ENCODE peak calls at places on chromosomes 11 and 22, in four cellular contexts. P, M, O and W are unnamed samples.

GRCh38 chr22:41181349-41182241 is 23.5 kb upstream of the L3MBTL2 start:
- DNase-seq in P (no peak), O (peak; percentile 50), M (no peak), W (peak; percentile 19)

GRCh38 chr22:45678961-45679912 is 7.6 kb downstream of the ATXN10 start:
- DNase-seq in P (no peak), O (peak; percentile 42), M (no peak), W (peak; percentile 84)

GRCh38 chr11:82047200-82047599 is 686.5 kb downstream of the FAM181B start:
- DNase-seq in P (no peak), M (no peak), O (no peak), W (no peak)

GRCh38 chr11:120013325-120014250 is 124.3 kb downstream of the TRIM29 start:
- DNase-seq in P (no peak), M (peak; percentile 25), O (peak; percentile 1), W (peak; percentile 22)

GRCh38 chr11:64223001-64223651 is 2.9 kb downstream of the TRPT1 start:
- DNase-seq in M (no peak), P (peak; percentile 20), O (no peak), W (no peak)

GRCh38 chr22:39179401-39179827 is 26.9 kb upstream of the CBX7 start:
- DNase-seq in M (no peak), O (no peak), P (no peak), W (no peak)

GRCh38 chr11:1570896-1571759 is 943 bp downstream of the DUSP8 start:
- DNase-seq in O (no peak), P (no peak), M (no peak), W (no peak)

GRCh38 chr22:48756146-48757111 is 1071.2 kb downstream of the BRD1 start:
- DNase-seq in O (no peak), P (no peak), M (no peak), W (no peak)

GRCh38 chr11:3143136-3143880 is 21.8 kb downstream of the OSBPL5 start:
- DNase-seq in P (no peak), O (no peak), M (no peak), W (no peak)

GRCh38 chr22:41512421-41513194 is 31.7 kb downstream of the POLR3H start:
- DNase-seq in O (peak; percentile 58), M (no peak), P (no peak), W (peak; percentile 54)

GRCh38 chr22:44463151-44463550 is 34.9 kb downstream of the RTL6 start:
- DNase-seq in O (no peak), M (no peak), P (no peak), W (no peak)

GRCh38 chr11:101487775-101488174 is 96.0 kb downstream of the TRPC6 start:
- DNase-seq in O (no peak), M (no peak), P (no peak), W (peak; percentile 94)

GRCh38 chr11:103870821-103871309 is 165.6 kb upstream of the DDI1 start:
- DNase-seq in M (no peak), P (peak; percentile 48), O (no peak), W (no peak)

GRCh38 chr11:14094481-14095037 is 132.0 kb downstream of the SPON1 start:
- DNase-seq in M (no peak), O (no peak), P (no peak), W (no peak)

GRCh38 chr11:131601586-131601985 is 231.2 kb downstream of the NTM start:
- DNase-seq in M (no peak), O (no peak), P (no peak), W (no peak)

GRCh38 chr11:67468835-67469811 is at the start of gene TMEM134:
- DNase-seq in O (peak; percentile 70), P (peak; percentile 90), M (peak; percentile 91), W (peak; percentile 91)

GRCh38 chr11:94998285-94998684 is 24.8 kb downstream of the KDM4D start:
- DNase-seq in O (no peak), P (no peak), M (no peak), W (no peak)

GRCh38 chr11:68253682-68254081 is 18.1 kb downstream of the C11orf24 start:
- DNase-seq in O (no peak), M (no peak), P (no peak), W (no peak)

GRCh38 chr22:39530692-39531331 is 1.7 kb downstream of the RPS19BP1 start:
- DNase-seq in M (peak; percentile 31), P (no peak), O (no peak), W (peak; percentile 56)

GRCh38 chr22:44256860-44257560 is 55.7 kb downstream of the SHISAL1 start:
- DNase-seq in O (no peak), M (no peak), P (no peak), W (no peak)

GRCh38 chr22:45757068-45757467 is 85.4 kb downstream of the ATXN10 start:
- DNase-seq in M (no peak), P (no peak), O (peak; percentile 79), W (no peak)

GRCh38 chr11:106091480-106092123 is 14.1 kb downstream of the AASDHPPT start:
- DNase-seq in O (peak; percentile 51), P (no peak), M (no peak), W (peak; percentile 78)

GRCh38 chr11:60164550-60165075 is 18.3 kb downstream of the MS4A6A start:
- DNase-seq in O (no peak), P (no peak), M (no peak), W (no peak)

GRCh38 chr11:36427876-36428275 is 82.2 kb downstream of the TRAF6 start:
- DNase-seq in M (no peak), P (no peak), O (no peak), W (no peak)

GRCh38 chr11:109986488-109986887 is 106.7 kb upstream of the ZC3H12C start:
- DNase-seq in O (no peak), P (no peak), M (no peak), W (no peak)

GRCh38 chr11:88315981-88316441 is 21.5 kb downstream of the CTSC start:
- DNase-seq in M (no peak), P (no peak), O (peak; percentile 64), W (no peak)